ENCODE peak calls at places on chromosomes 11 and 22, in four cellular contexts. J is A549, H is transverse colon, X is sigmoid colon. A is an unnamed sample.

GRCh38 chr11:113675003-113675471 is 31.1 kb downstream of the TMPRSS5 start:
- DNase-seq in J (no peak), H (no peak), X (no peak), A (no peak)

GRCh38 chr22:22750335-22751042 is 106.1 kb downstream of the GGTLC2 start:
- DNase-seq in J (no peak), H (no peak), X (no peak), A (no peak)

GRCh38 chr11:45263773-45264172 is 22.4 kb downstream of the SYT13 start:
- DNase-seq in J (no peak), H (no peak), X (no peak), A (no peak)

GRCh38 chr11:10454506-10454901 is 560 bp upstream of the AMPD3 start:
- DNase-seq in J (no peak), H (no peak), X (no peak), A (no peak)

GRCh38 chr11:124586247-124586860 is 16.6 kb downstream of the OR8A1 start:
- DNase-seq in J (peak), H (peak), X (no peak), A (peak)

GRCh38 chr11:126359431-126360048 is 4.1 kb downstream of the ST3GAL4 start:
- DNase-seq in J (no peak), H (peak), X (peak), A (peak)

GRCh38 chr11:19409307-19409706 is 168.6 kb upstream of the E2F8 start:
- DNase-seq in J (no peak), H (no peak), X (no peak), A (no peak)

GRCh38 chr11:88515002-88515401 is 177.5 kb upstream of the CTSC start:
- DNase-seq in J (no peak), H (no peak), X (no peak), A (no peak)

GRCh38 chr22:45521178-45521577 is 18.5 kb downstream of the FBLN1 start:
- DNase-seq in J (no peak), H (no peak), X (no peak), A (no peak)

GRCh38 chr11:113204280-113204679 is 110.1 kb upstream of the TTC12 start:
- DNase-seq in J (no peak), H (no peak), X (no peak), A (no peak)

GRCh38 chr22:37735054-37735453 is 38.2 kb downstream of the TRIOBP start:
- DNase-seq in J (peak), H (no peak), X (peak), A (peak)

GRCh38 chr11:30479899-30480298 is 106.3 kb downstream of the MPPED2 start:
- DNase-seq in J (no peak), H (no peak), X (no peak), A (no peak)

GRCh38 chr11:125944350-125945010 is 1.4 kb upstream of the VSIG10L2 start:
- DNase-seq in J (no peak), H (no peak), X (peak), A (no peak)

GRCh38 chr11:95599959-95600586 is 189.5 kb downstream of the FAM76B start:
- DNase-seq in J (no peak), H (no peak), X (no peak), A (no peak)

GRCh38 chr11:121863126-121863525 is 252.9 kb downstream of the BLID start:
- DNase-seq in J (no peak), H (no peak), X (no peak), A (no peak)

GRCh38 chr11:123302751-123303195 is 107.7 kb upstream of the CLMP start:
- DNase-seq in J (no peak), H (no peak), X (no peak), A (no peak)

GRCh38 chr22:36770946-36771340 is 5.0 kb downstream of the IFT27 start:
- DNase-seq in J (no peak), H (no peak), X (peak), A (no peak)

GRCh38 chr11:102453286-102453797 is 777 bp upstream of the TMEM123 start:
- DNase-seq in J (no peak), H (no peak), X (no peak), A (no peak)

GRCh38 chr22:36425977-36426523 is 38.3 kb upstream of the MYH9 start:
- DNase-seq in J (no peak), H (no peak), X (no peak), A (peak)

GRCh38 chr11:26992031-26992541 is 1.8 kb upstream of the FIBIN start:
- DNase-seq in J (no peak), H (no peak), X (no peak), A (no peak)

GRCh38 chr11:119586181-119586580 is 142.8 kb downstream of the NECTIN1 start:
- DNase-seq in J (no peak), H (no peak), X (no peak), A (no peak)

GRCh38 chr11:115665958-115666357 is 161.7 kb upstream of the CADM1 start:
- DNase-seq in J (no peak), H (no peak), X (peak), A (no peak)

GRCh38 chr22:44212936-44213335 is 32.2 kb downstream of the PARVG start:
- DNase-seq in J (no peak), H (no peak), X (no peak), A (no peak)

GRCh38 chr22:43272301-43272700 is 70.9 kb downstream of the SCUBE1 start:
- DNase-seq in J (no peak), H (no peak), X (no peak), A (no peak)

GRCh38 chr22:50434849-50435700 is 39.8 kb downstream of the SBF1 start:
- DNase-seq in J (no peak), H (no peak), X (no peak), A (no peak)

GRCh38 chr11:76670475-76671235 is at the start of gene LRRC32:
- DNase-seq in J (no peak), H (peak), X (peak), A (peak)

GRCh38 chr11:13000721-13001120 is 8.4 kb upstream of the RASSF10 start:
- DNase-seq in J (no peak), H (no peak), X (no peak), A (no peak)

GRCh38 chr11:75475767-75476650 is 43.0 kb upstream of the KLHL35 start:
- DNase-seq in J (no peak), H (peak), X (no peak), A (peak)

GRCh38 chr11:69434341-69434960 is 47.0 kb upstream of the LINC01488 start:
- DNase-seq in J (no peak), H (no peak), X (peak), A (no peak)

GRCh38 chr11:862028-862703 is 19.5 kb downstream of the TSPAN4 start:
- DNase-seq in J (no peak), H (peak), X (no peak), A (peak)

GRCh38 chr11:120403966-120404365 is 67.8 kb downstream of the ARHGEF12 start:
- DNase-seq in J (no peak), H (no peak), X (no peak), A (no peak)

GRCh38 chr11:82927264-82927880 is 25.8 kb downstream of the DDIAS start:
- DNase-seq in J (peak), H (no peak), X (no peak), A (no peak)

GRCh38 chr22:23301591-23301990 is 121.3 kb downstream of the BCR start:
- DNase-seq in J (no peak), H (no peak), X (no peak), A (no peak)

GRCh38 chr22:23238707-23239106 is 58.4 kb downstream of the BCR start:
- DNase-seq in J (no peak), H (no peak), X (no peak), A (no peak)

GRCh38 chr22:39625554-39626537 is 55.3 kb downstream of the CACNA1I start:
- DNase-seq in J (no peak), H (no peak), X (no peak), A (no peak)
- TF ChIP-seq EP300 in J (no peak), H (no peak), X (no peak), A (no peak)

GRCh38 chr11:65592840-65593517 is 2.6 kb downstream of the KCNK7 start:
- DNase-seq in J (no peak), H (no peak), X (no peak), A (no peak)
- TF ChIP-seq POLR2A in J (no peak), H (no peak), X (no peak), A (no peak)

DNA sequence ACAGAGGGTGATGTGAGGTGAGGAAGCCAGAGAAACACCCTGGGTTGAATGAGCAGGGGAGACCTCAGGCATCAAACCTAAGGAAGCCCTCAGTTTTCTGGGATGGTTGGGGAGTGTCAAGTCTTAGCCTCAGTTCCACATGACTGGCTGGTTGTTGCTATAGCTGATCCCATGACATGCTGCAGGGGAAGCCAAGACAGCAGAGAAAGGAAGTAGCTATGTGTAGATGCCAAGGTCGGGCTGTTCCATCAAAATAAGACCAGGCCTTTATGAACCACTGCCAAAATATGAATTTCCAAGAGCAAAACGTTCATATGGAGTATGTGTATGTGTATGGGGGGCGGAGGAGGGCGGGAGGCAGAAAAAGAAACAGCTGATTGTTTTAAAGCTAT is 11.6 kb downstream of the CD59 start:
- DNase-seq in J (no peak), H (no peak), X (peak), A (peak)
- TF ChIP-seq EP300 in J (no peak), H (no peak), X (no peak), A (no peak)

DNA sequence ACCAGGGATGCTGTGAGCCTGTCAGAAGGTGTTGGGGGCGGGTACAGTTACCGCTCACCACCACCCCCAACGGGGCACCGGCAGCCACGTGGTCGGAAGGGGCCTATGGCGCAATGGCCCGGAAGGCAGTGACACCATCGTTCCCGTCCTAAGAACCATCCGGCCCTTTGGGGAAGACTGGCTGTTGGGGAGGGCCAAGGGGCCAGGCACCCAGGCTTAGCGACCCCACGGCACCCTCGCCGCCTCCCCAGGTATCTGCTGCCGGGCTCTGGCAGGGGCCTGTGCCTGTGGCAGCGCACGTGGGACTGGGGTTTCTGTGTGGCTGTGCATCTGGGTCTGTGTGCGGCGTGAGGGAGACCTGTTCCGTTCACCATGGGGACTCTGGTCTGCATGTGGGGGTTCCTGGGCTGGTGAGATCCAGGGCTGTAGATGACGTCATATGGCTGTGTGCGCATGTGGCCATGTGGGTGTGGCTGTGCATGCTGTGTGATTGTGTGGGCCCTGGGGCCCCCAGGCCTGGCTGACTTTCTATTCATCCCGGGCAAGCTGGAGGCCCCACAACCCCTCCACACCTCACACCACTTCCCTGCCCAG is 703 bp downstream of the OSM start:
- DNase-seq in J (no peak), H (peak), X (peak), A (no peak)
- TF ChIP-seq POLR2A in J (no peak), H (peak), X (no peak), A (no peak)